ENCODE peak calls at places on chromosomes 12 and 14, in eight cellular contexts. O, W, L, G, Y, Q, K and A are unnamed samples.

GRCh38 chr12:120388711-120389431 is 19.9 kb upstream of the MSI1 start:
- DNase-seq in O (no peak), W (no peak), L (no peak), G (no peak), Y (no peak), Q (no peak), K (no peak), A (no peak)

GRCh38 chr12:98653866-98654493 is 8.9 kb downstream of the APAF1 start:
- DNase-seq in O (no peak), W (peak; percentile 69), L (peak; percentile 15), G (no peak), Y (peak; percentile 36), Q (peak; percentile 70), K (peak; percentile 85), A (no peak)

GRCh38 chr14:51382506-51382905 is 142.5 kb downstream of the TMX1 start:
- DNase-seq in O (no peak), W (no peak), L (no peak), G (no peak), Y (no peak), Q (no peak), K (no peak), A (no peak)

GRCh38 chr12:12930633-12931032 is 21.3 kb downstream of the GPRC5D start:
- DNase-seq in O (no peak), W (no peak), L (no peak), G (no peak), Y (no peak), Q (no peak), K (no peak), A (no peak)

GRCh38 chr12:13924286-13924685 is 57.1 kb downstream of the GRIN2B start:
- DNase-seq in O (no peak), W (no peak), L (no peak), G (no peak), Y (no peak), Q (no peak), K (no peak), A (no peak)

GRCh38 chr12:45232771-45233372 is 17.0 kb downstream of the ANO6 start:
- DNase-seq in O (no peak), W (peak; percentile 95), L (peak; percentile 91), G (no peak), Y (no peak), Q (peak; percentile 98), K (peak; percentile 93), A (peak; percentile 48)

GRCh38 chr14:77273796-77274195 is 2.8 kb upstream of the NGB start:
- DNase-seq in O (no peak), W (no peak), L (no peak), G (no peak), Y (no peak), Q (no peak), K (no peak), A (no peak)

GRCh38 chr12:1515010-1515409 is 79.4 kb downstream of the FBXL14 start:
- DNase-seq in O (no peak), W (no peak), L (no peak), G (no peak), Y (no peak), Q (no peak), K (no peak), A (no peak)

GRCh38 chr14:83568141-83568540 is 1961.8 kb upstream of the FLRT2 start:
- DNase-seq in O (no peak), W (no peak), L (no peak), G (no peak), Y (no peak), Q (peak; percentile 35), K (peak; percentile 78), A (no peak)

GRCh38 chr12:31588976-31589375 is 2.0 kb downstream of the DENND5B start:
- DNase-seq in O (no peak), W (no peak), L (peak; percentile 33), G (no peak), Y (no peak), Q (no peak), K (peak; percentile 42), A (no peak)

GRCh38 chr12:103841690-103842584 is 903 bp upstream of the NT5DC3 start:
- DNase-seq in O (peak; percentile 15), W (peak; percentile 97), L (peak; percentile 94), G (peak; percentile 8), Y (peak; percentile 9), Q (peak; percentile 76), K (peak; percentile 80), A (peak; percentile 53)

GRCh38 chr14:85535916-85536834 is 6.2 kb downstream of the FLRT2 start:
- DNase-seq in O (no peak), W (peak; percentile 62), L (peak; percentile 34), G (no peak), Y (no peak), Q (peak; percentile 79), K (peak; percentile 89), A (no peak)

GRCh38 chr12:56337753-56338221 is 897 bp upstream of the IL23A start:
- DNase-seq in O (no peak), W (no peak), L (no peak), G (no peak), Y (no peak), Q (no peak), K (no peak), A (peak; percentile 41)

GRCh38 chr14:99510556-99511139 is 29.4 kb downstream of the CCNK start:
- DNase-seq in O (no peak), W (no peak), L (no peak), G (no peak), Y (no peak), Q (no peak), K (no peak), A (no peak)

GRCh38 chr12:12812605-12813119 is 484 bp upstream of the DDX47 start:
- DNase-seq in O (no peak), W (no peak), L (no peak), G (no peak), Y (no peak), Q (no peak), K (no peak), A (no peak)